ENCODE peak calls at places on chromosomes 12 and 14, in five cellular contexts. One of them, this sample, is unnamed.

GRCh38 chr12:56838602-56839488 is 75.7 kb downstream of the HSD17B6 start:
- DNase-seq in WTC11: no peak
- DNase-seq in H7: no peak
- DNase-seq in activated CD8-positive, alpha-beta T cell treated with anti-CD3 and anti-CD28 coated beads for 36 hours: no peak
- DNase-seq in stimulated activated naive B cell treated with anti-CD40 and anti-IgM and Interleukin-4, amounts not matched to agents 10 μg/mL and 1 μg/mL and 100 μg/mL, for 72 hours: no peak
- DNase-seq in this sample: no peak

GRCh38 chr12:80670214-80670613 is 37.2 kb upstream of the MYF6 start:
- DNase-seq in WTC11: no peak
- DNase-seq in H7: no peak
- DNase-seq in activated CD8-positive, alpha-beta T cell treated with anti-CD3 and anti-CD28 coated beads for 36 hours: no peak
- DNase-seq in stimulated activated naive B cell treated with anti-CD40 and anti-IgM and Interleukin-4, amounts not matched to agents 10 μg/mL and 1 μg/mL and 100 μg/mL, for 72 hours: no peak
- DNase-seq in this sample: no peak

GRCh38 chr12:111664961-111665865 is 20.5 kb downstream of the BRAP start:
- DNase-seq in WTC11: no peak
- DNase-seq in H7: no peak
- DNase-seq in activated CD8-positive, alpha-beta T cell treated with anti-CD3 and anti-CD28 coated beads for 36 hours: no peak
- DNase-seq in stimulated activated naive B cell treated with anti-CD40 and anti-IgM and Interleukin-4, amounts not matched to agents 10 μg/mL and 1 μg/mL and 100 μg/mL, for 72 hours: no peak
- DNase-seq in this sample: no peak

GRCh38 chr12:18165422-18165871 is 75.5 kb upstream of the RERGL start:
- DNase-seq in WTC11: no peak
- DNase-seq in H7: no peak
- DNase-seq in activated CD8-positive, alpha-beta T cell treated with anti-CD3 and anti-CD28 coated beads for 36 hours: peak
- DNase-seq in stimulated activated naive B cell treated with anti-CD40 and anti-IgM and Interleukin-4, amounts not matched to agents 10 μg/mL and 1 μg/mL and 100 μg/mL, for 72 hours: peak
- DNase-seq in this sample: no peak

GRCh38 chr12:57896437-57897201 is 44.7 kb upstream of the ATP23 start:
- DNase-seq in WTC11: peak
- DNase-seq in H7: peak
- DNase-seq in activated CD8-positive, alpha-beta T cell treated with anti-CD3 and anti-CD28 coated beads for 36 hours: no peak
- DNase-seq in stimulated activated naive B cell treated with anti-CD40 and anti-IgM and Interleukin-4, amounts not matched to agents 10 μg/mL and 1 μg/mL and 100 μg/mL, for 72 hours: no peak
- DNase-seq in this sample: no peak

GRCh38 chr12:77924703-77925102 is 94.0 kb downstream of the NAV3 start:
- DNase-seq in WTC11: no peak
- DNase-seq in H7: no peak
- DNase-seq in activated CD8-positive, alpha-beta T cell treated with anti-CD3 and anti-CD28 coated beads for 36 hours: no peak
- DNase-seq in stimulated activated naive B cell treated with anti-CD40 and anti-IgM and Interleukin-4, amounts not matched to agents 10 μg/mL and 1 μg/mL and 100 μg/mL, for 72 hours: no peak
- DNase-seq in this sample: no peak

GRCh38 chr12:22860926-22861325 is 236.0 kb downstream of the ETNK1 start:
- DNase-seq in WTC11: peak
- DNase-seq in H7: no peak
- DNase-seq in activated CD8-positive, alpha-beta T cell treated with anti-CD3 and anti-CD28 coated beads for 36 hours: no peak
- DNase-seq in stimulated activated naive B cell treated with anti-CD40 and anti-IgM and Interleukin-4, amounts not matched to agents 10 μg/mL and 1 μg/mL and 100 μg/mL, for 72 hours: no peak
- DNase-seq in this sample: no peak

GRCh38 chr12:127362121-127362520 is 904.8 kb upstream of the TMEM132C start:
- DNase-seq in WTC11: no peak
- DNase-seq in H7: no peak
- DNase-seq in activated CD8-positive, alpha-beta T cell treated with anti-CD3 and anti-CD28 coated beads for 36 hours: no peak
- DNase-seq in stimulated activated naive B cell treated with anti-CD40 and anti-IgM and Interleukin-4, amounts not matched to agents 10 μg/mL and 1 μg/mL and 100 μg/mL, for 72 hours: no peak
- DNase-seq in this sample: peak

GRCh38 chr14:28671425-28671824 is 95.2 kb upstream of the FOXG1 start:
- DNase-seq in WTC11: no peak
- DNase-seq in H7: no peak
- DNase-seq in activated CD8-positive, alpha-beta T cell treated with anti-CD3 and anti-CD28 coated beads for 36 hours: no peak
- DNase-seq in stimulated activated naive B cell treated with anti-CD40 and anti-IgM and Interleukin-4, amounts not matched to agents 10 μg/mL and 1 μg/mL and 100 μg/mL, for 72 hours: no peak
- DNase-seq in this sample: no peak

GRCh38 chr14:54838931-54839512 is 63.6 kb downstream of the GCH1 start:
- DNase-seq in WTC11: no peak
- DNase-seq in H7: no peak
- DNase-seq in activated CD8-positive, alpha-beta T cell treated with anti-CD3 and anti-CD28 coated beads for 36 hours: no peak
- DNase-seq in stimulated activated naive B cell treated with anti-CD40 and anti-IgM and Interleukin-4, amounts not matched to agents 10 μg/mL and 1 μg/mL and 100 μg/mL, for 72 hours: no peak
- DNase-seq in this sample: no peak

GRCh38 chr12:76883826-76884225 is 5.0 kb upstream of the CSRP2 start:
- DNase-seq in WTC11: no peak
- DNase-seq in H7: no peak
- DNase-seq in activated CD8-positive, alpha-beta T cell treated with anti-CD3 and anti-CD28 coated beads for 36 hours: no peak
- DNase-seq in stimulated activated naive B cell treated with anti-CD40 and anti-IgM and Interleukin-4, amounts not matched to agents 10 μg/mL and 1 μg/mL and 100 μg/mL, for 72 hours: no peak
- DNase-seq in this sample: no peak

GRCh38 chr12:29427964-29428363 is 47.0 kb upstream of the ERGIC2 start:
- DNase-seq in WTC11: no peak
- DNase-seq in H7: peak
- DNase-seq in activated CD8-positive, alpha-beta T cell treated with anti-CD3 and anti-CD28 coated beads for 36 hours: no peak
- DNase-seq in stimulated activated naive B cell treated with anti-CD40 and anti-IgM and Interleukin-4, amounts not matched to agents 10 μg/mL and 1 μg/mL and 100 μg/mL, for 72 hours: no peak
- DNase-seq in this sample: no peak

This sample was measured in esophagus muscularis mucosa.